ENCODE peak calls at places on chromosome 15, in six cellular contexts. J is stimulated activated CD8-positive, alpha-beta memory T cell treated with anti-CD3 and anti-CD28 coated beads, Interleukin-12 subunit alpha, Interleukin-12 subunit beta, amount 100 ng/mL, for 4 hours; B is iris pigment epithelial cell; T is glomerular endothelial cell; K is activated CD8-positive, alpha-beta memory T cell treated with anti-CD3 and anti-CD28 coated beads for 24 hours; S is aorta. V is an unnamed sample.

GRCh38 chr15:62209821-62210220 is 44.7 kb upstream of the C2CD4B start:
- DNase-seq in J (no peak), B (no peak), T (no peak), K (no peak), S (no peak), V (no peak)

GRCh38 chr15:34494084-34494399 is 56.4 kb upstream of the GOLGA8A start:
- DNase-seq in J (no peak), B (no peak), T (no peak), K (no peak), S (no peak), V (no peak)

GRCh38 chr15:29337156-29337959 is 67.7 kb upstream of the NSMCE3 start:
- DNase-seq in J (no peak), B (no peak), T (no peak), K (no peak), S (no peak), V (no peak)

GRCh38 chr15:75822685-75823278 is 20.5 kb upstream of the UBE2Q2 start:
- DNase-seq in J (no peak), B (no peak), T (no peak), K (no peak), S (no peak), V (no peak)

GRCh38 chr15:63891763-63892123 is 58.0 kb upstream of the HERC1 start:
- DNase-seq in J (no peak), B (no peak), T (no peak), K (no peak), S (no peak), V (no peak)

GRCh38 chr15:43511012-43511885 is 6.2 kb upstream of the MAP1A start:
- DNase-seq in J (no peak), B (peak), T (no peak), K (no peak), S (no peak), V (no peak)

GRCh38 chr15:91784973-91785709 is 68.4 kb upstream of the SLCO3A1 start:
- DNase-seq in J (no peak), B (no peak), T (no peak), K (no peak), S (no peak), V (no peak)

GRCh38 chr15:62125763-62126162 is 39.3 kb downstream of the C2CD4B start:
- DNase-seq in J (no peak), B (peak), T (no peak), K (no peak), S (no peak), V (no peak)

GRCh38 chr15:99135194-99135593 is 30.3 kb downstream of the SYNM start:
- DNase-seq in J (no peak), B (peak), T (no peak), K (no peak), S (no peak), V (no peak)

GRCh38 chr15:30065025-30065801 is 17.5 kb upstream of the GOLGA8J start:
- DNase-seq in J (no peak), B (peak), T (no peak), K (no peak), S (no peak), V (no peak)

GRCh38 chr15:48628832-48629231 is 16.7 kb downstream of the FBN1 start:
- DNase-seq in J (no peak), B (peak), T (no peak), K (no peak), S (no peak), V (no peak)

GRCh38 chr15:49697121-49697520 is 76.3 kb downstream of the DTWD1 start:
- DNase-seq in J (no peak), B (peak), T (no peak), K (no peak), S (no peak), V (no peak)

GRCh38 chr15:40029979-40030893 is 8.7 kb downstream of the SRP14 start:
- DNase-seq in J (no peak), B (peak), T (no peak), K (no peak), S (no peak), V (no peak)

GRCh38 chr15:59392299-59392698 is 19.6 kb upstream of the MYO1E start:
- DNase-seq in J (no peak), B (no peak), T (no peak), K (no peak), S (no peak), V (no peak)

GRCh38 chr15:39801641-39802309 is 19.1 kb upstream of the FSIP1 start:
- DNase-seq in J (no peak), B (no peak), T (no peak), K (no peak), S (no peak), V (no peak)

GRCh38 chr15:95169701-95170459 is 938.5 kb downstream of the MCTP2 start:
- DNase-seq in J (no peak), B (no peak), T (no peak), K (no peak), S (peak), V (peak)

GRCh38 chr15:70062321-70062956 is 35.3 kb downstream of the TLE3 start:
- DNase-seq in J (no peak), B (peak), T (no peak), K (no peak), S (no peak), V (no peak)

GRCh38 chr15:62344806-62345539 is 179.9 kb upstream of the C2CD4B start:
- DNase-seq in J (no peak), B (peak), T (peak), K (peak), S (peak), V (peak)

GRCh38 chr15:90872481-90873184 is 4.2 kb downstream of the FURIN start:
- DNase-seq in J (no peak), B (peak), T (no peak), K (peak), S (peak), V (no peak)

GRCh38 chr15:85041230-85041629 is 59.6 kb downstream of the PDE8A start:
- DNase-seq in J (no peak), B (no peak), T (no peak), K (no peak), S (no peak), V (no peak)

GRCh38 chr15:67884514-67885225 is 44.8 kb upstream of the RNU6-1 start:
- DNase-seq in J (peak), B (peak), T (no peak), K (peak), S (peak), V (peak)

GRCh38 chr15:71802770-71803169 is 7.6 kb upstream of the NR2E3 start:
- DNase-seq in J (no peak), B (no peak), T (no peak), K (no peak), S (no peak), V (no peak)

GRCh38 chr15:91302588-91303439 is 202.8 kb downstream of the SV2B start:
- DNase-seq in J (no peak), B (peak), T (peak), K (peak), S (no peak), V (no peak)

GRCh38 chr15:85691350-85692240 is 103.1 kb downstream of the KLHL25 start:
- DNase-seq in J (no peak), B (no peak), T (no peak), K (no peak), S (no peak), V (no peak)

GRCh38 chr15:80260566-80260965 is 8.6 kb upstream of the CTXND1 start:
- DNase-seq in J (no peak), B (no peak), T (no peak), K (no peak), S (no peak), V (no peak)

GRCh38 chr15:66729339-66729951 is 27.4 kb downstream of the SMAD6 start:
- DNase-seq in J (no peak), B (peak), T (no peak), K (no peak), S (peak), V (no peak)